ENCODE peak calls at places on chromosomes 5 and 9, in seven cellular contexts. One of them, this sample, is unnamed.

GRCh38 chr5:40318378-40318777 is 361.3 kb upstream of the PTGER4 start:
- DNase-seq in CD4-positive, CD25-positive, alpha-beta regulatory T cell: no peak
- DNase-seq in hippocampal formation: no peak
- DNase-seq in cardiac fibroblast: no peak
- DNase-seq in iris pigment epithelial cell: no peak
- DNase-seq in CD14-positive monocyte: no peak
- DNase-seq in GM10248: no peak
- DNase-seq in this sample: no peak

GRCh38 chr5:125411163-125412050 is 665.0 kb upstream of the ZNF608 start:
- DNase-seq in CD4-positive, CD25-positive, alpha-beta regulatory T cell: no peak
- DNase-seq in hippocampal formation: no peak
- DNase-seq in cardiac fibroblast: peak
- DNase-seq in iris pigment epithelial cell: peak
- DNase-seq in CD14-positive monocyte: no peak
- DNase-seq in GM10248: peak
- DNase-seq in this sample: no peak

GRCh38 chr9:88535226-88535931 is 401 bp downstream of the NXNL2 start:
- DNase-seq in CD4-positive, CD25-positive, alpha-beta regulatory T cell: peak
- DNase-seq in hippocampal formation: no peak
- DNase-seq in cardiac fibroblast: no peak
- DNase-seq in iris pigment epithelial cell: peak
- DNase-seq in CD14-positive monocyte: no peak
- DNase-seq in GM10248: no peak
- DNase-seq in this sample: no peak

GRCh38 chr5:74035521-74035937 is 409.5 kb downstream of the ARHGEF28 start:
- DNase-seq in CD4-positive, CD25-positive, alpha-beta regulatory T cell: no peak
- DNase-seq in hippocampal formation: peak
- DNase-seq in cardiac fibroblast: peak
- DNase-seq in iris pigment epithelial cell: peak
- DNase-seq in CD14-positive monocyte: no peak
- DNase-seq in GM10248: peak
- DNase-seq in this sample: peak

GRCh38 chr5:14268738-14269137 is 125.6 kb downstream of the TRIO start:
- DNase-seq in CD4-positive, CD25-positive, alpha-beta regulatory T cell: no peak
- DNase-seq in hippocampal formation: no peak
- DNase-seq in cardiac fibroblast: peak
- DNase-seq in iris pigment epithelial cell: peak
- DNase-seq in CD14-positive monocyte: no peak
- DNase-seq in GM10248: no peak
- DNase-seq in this sample: no peak

GRCh38 chr9:116990592-116990991 is 303.5 kb downstream of the TRIM32 start:
- DNase-seq in CD4-positive, CD25-positive, alpha-beta regulatory T cell: no peak
- DNase-seq in hippocampal formation: no peak
- DNase-seq in cardiac fibroblast: no peak
- DNase-seq in iris pigment epithelial cell: no peak
- DNase-seq in CD14-positive monocyte: no peak
- DNase-seq in GM10248: no peak
- DNase-seq in this sample: no peak

GRCh38 chr9:69027355-69028097 is 8.0 kb upstream of the FXN start:
- DNase-seq in CD4-positive, CD25-positive, alpha-beta regulatory T cell: peak
- DNase-seq in hippocampal formation: peak
- DNase-seq in cardiac fibroblast: peak
- DNase-seq in iris pigment epithelial cell: peak
- DNase-seq in CD14-positive monocyte: no peak
- DNase-seq in GM10248: peak
- DNase-seq in this sample: peak

GRCh38 chr5:81154725-81155124 is 78.4 kb upstream of the CKMT2 start:
- DNase-seq in CD4-positive, CD25-positive, alpha-beta regulatory T cell: no peak
- DNase-seq in hippocampal formation: no peak
- DNase-seq in cardiac fibroblast: no peak
- DNase-seq in iris pigment epithelial cell: no peak
- DNase-seq in CD14-positive monocyte: no peak
- DNase-seq in GM10248: no peak
- DNase-seq in this sample: no peak

GRCh38 chr5:105812356-105812755 is 1858.4 kb downstream of the EFNA5 start:
- DNase-seq in CD4-positive, CD25-positive, alpha-beta regulatory T cell: no peak
- DNase-seq in hippocampal formation: no peak
- DNase-seq in cardiac fibroblast: peak
- DNase-seq in iris pigment epithelial cell: peak
- DNase-seq in CD14-positive monocyte: no peak
- DNase-seq in GM10248: no peak
- DNase-seq in this sample: no peak

GRCh38 chr9:21810881-21811280 is 8.4 kb downstream of the MTAP start:
- DNase-seq in CD4-positive, CD25-positive, alpha-beta regulatory T cell: no peak
- DNase-seq in hippocampal formation: no peak
- DNase-seq in cardiac fibroblast: no peak
- DNase-seq in iris pigment epithelial cell: no peak
- DNase-seq in CD14-positive monocyte: no peak
- DNase-seq in GM10248: no peak
- DNase-seq in this sample: no peak

GRCh38 chr5:168086104-168086610 is 205.3 kb upstream of the WWC1 start:
- DNase-seq in CD4-positive, CD25-positive, alpha-beta regulatory T cell: no peak
- DNase-seq in hippocampal formation: no peak
- DNase-seq in cardiac fibroblast: no peak
- DNase-seq in iris pigment epithelial cell: no peak
- DNase-seq in CD14-positive monocyte: no peak
- DNase-seq in GM10248: no peak
- DNase-seq in this sample: no peak

GRCh38 chr9:108565651-108566378 is 290.0 kb downstream of the ACTL7B start:
- DNase-seq in CD4-positive, CD25-positive, alpha-beta regulatory T cell: peak
- DNase-seq in hippocampal formation: peak
- DNase-seq in cardiac fibroblast: peak
- DNase-seq in iris pigment epithelial cell: peak
- DNase-seq in CD14-positive monocyte: no peak
- DNase-seq in GM10248: peak
- DNase-seq in this sample: no peak

GRCh38 chr5:96433066-96433447 is at the start of gene PCSK1:
- DNase-seq in CD4-positive, CD25-positive, alpha-beta regulatory T cell: no peak
- DNase-seq in hippocampal formation: no peak
- DNase-seq in cardiac fibroblast: no peak
- DNase-seq in iris pigment epithelial cell: peak
- DNase-seq in CD14-positive monocyte: no peak
- DNase-seq in GM10248: no peak
- DNase-seq in this sample: no peak

GRCh38 chr5:14686517-14686916 is 22.0 kb downstream of the OTULIN start:
- DNase-seq in CD4-positive, CD25-positive, alpha-beta regulatory T cell: no peak
- DNase-seq in hippocampal formation: no peak
- DNase-seq in cardiac fibroblast: no peak
- DNase-seq in iris pigment epithelial cell: no peak
- DNase-seq in CD14-positive monocyte: no peak
- DNase-seq in GM10248: no peak
- DNase-seq in this sample: no peak

GRCh38 chr9:137156567-137157375 is 13.1 kb downstream of the LRRC26 start:
- DNase-seq in CD4-positive, CD25-positive, alpha-beta regulatory T cell: peak
- DNase-seq in hippocampal formation: no peak
- DNase-seq in cardiac fibroblast: peak
- DNase-seq in iris pigment epithelial cell: peak
- DNase-seq in CD14-positive monocyte: no peak
- DNase-seq in GM10248: peak
- DNase-seq in this sample: peak